ENCODE peak calls at places on chromosomes 3 and 15, in five cellular contexts. R is left ventricle myocardium inferior, F is astrocyte of the spinal cord, Q is OCI-LY7, K is fibroblast of mammary gland. S is an unnamed sample.

GRCh38 chr3:11136116-11136515 is 18.2 kb upstream of the HRH1 start:
- DNase-seq in R (no peak), F (peak), K (peak), Q (no peak), S (no peak)

GRCh38 chr3:62416109-62416508 is 42.8 kb upstream of the FEZF2 start:
- DNase-seq in Q (no peak), K (no peak), F (no peak), R (no peak), S (no peak)

GRCh38 chr3:114519415-114519814 is 225.6 kb downstream of the TIGIT start:
- DNase-seq in R (no peak), K (peak), Q (no peak), F (peak), S (peak)

GRCh38 chr3:195028877-195029606 is 241.9 kb downstream of the XXYLT1 start:
- DNase-seq in F (no peak), K (no peak), Q (no peak), R (peak), S (no peak)

GRCh38 chr3:101676765-101677435 is at the start of gene ZBTB11:
- DNase-seq in F (peak), K (peak), Q (peak), R (peak), S (peak)

GRCh38 chr3:62718515-62719320 is 156.5 kb downstream of the CADPS start:
- DNase-seq in R (no peak), F (peak), Q (no peak), K (peak), S (no peak)

GRCh38 chr15:25248583-25249235 is 190.1 kb downstream of the UBE3A start:
- DNase-seq in F (no peak), Q (no peak), R (peak), K (no peak), S (no peak)

GRCh38 chr3:169666501-169667379 is 3.2 kb upstream of the MECOM start:
- DNase-seq in R (no peak), F (peak), K (no peak), Q (no peak), S (no peak)

GRCh38 chr3:100407164-100407563 is 5.8 kb downstream of the LNP1 start:
- DNase-seq in F (no peak), Q (no peak), R (no peak), K (no peak), S (no peak)

GRCh38 chr3:100402150-100402706 is 889 bp downstream of the LNP1 start:
- DNase-seq in R (no peak), F (peak), Q (peak), K (peak), S (peak)

GRCh38 chr3:100401674-100402036 is 316 bp downstream of the LNP1 start:
- DNase-seq in F (no peak), K (peak), R (peak), Q (peak), S (peak)

GRCh38 chr3:100400782-100401673 is at the start of the genes LNP1 and TOMM70:
- DNase-seq in K (peak), F (peak), R (peak), Q (peak), S (peak)

DNA sequence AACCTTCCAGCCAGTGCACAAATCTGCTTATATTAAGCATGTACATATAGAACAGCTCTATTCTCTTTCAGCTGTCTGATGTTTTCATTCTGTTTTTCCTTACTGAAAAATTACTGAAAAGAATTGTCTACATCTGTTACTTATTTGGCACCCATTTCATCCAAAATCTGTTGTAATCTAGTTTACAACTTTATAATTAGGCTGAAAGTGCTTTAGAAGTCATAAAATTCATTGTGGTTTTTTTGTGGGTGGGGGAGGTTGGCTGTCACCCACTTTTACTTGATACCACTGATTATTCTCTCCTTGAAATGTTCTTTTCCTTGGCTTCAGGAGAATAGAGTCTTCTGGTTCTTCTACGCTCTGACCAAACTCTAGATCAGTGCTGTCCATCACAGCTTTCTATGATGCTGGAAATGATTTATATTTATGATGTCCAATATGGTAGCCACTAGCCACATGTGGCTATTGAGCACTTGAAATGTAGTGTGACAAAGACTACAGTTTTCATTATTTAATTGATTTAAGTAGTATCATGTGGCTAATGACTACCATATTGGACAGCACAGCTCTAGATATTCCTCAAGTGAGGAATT is 2.7 kb downstream of the LNP1 start:
- DNase-seq in Q (no peak), R (no peak), F (no peak), K (no peak), S (no peak)
- H3K4me3 ChIP-seq in Q (peak), R (peak), F (no peak), K (peak), S (peak)

GRCh38 chr3:126732281-126733060 is 28.4 kb downstream of the CHCHD6 start:
- DNase-seq in K (no peak), F (peak), R (no peak), Q (no peak), S (no peak)

GRCh38 chr3:126734324-126734723 is 30.3 kb downstream of the CHCHD6 start:
- DNase-seq in F (no peak), R (no peak), Q (no peak), K (no peak), S (no peak)

GRCh38 chr3:126742057-126742456 is 38.0 kb downstream of the CHCHD6 start:
- DNase-seq in K (no peak), Q (no peak), F (no peak), R (no peak), S (no peak)

GRCh38 chr3:126733061-126733430 is 29.0 kb downstream of the CHCHD6 start:
- DNase-seq in K (no peak), F (no peak), Q (no peak), R (no peak), S (no peak)

GRCh38 chr3:126737527-126737926 is 33.5 kb downstream of the CHCHD6 start:
- DNase-seq in F (no peak), K (no peak), Q (no peak), R (no peak), S (no peak)
- TF ChIP-seq CTCF in F (peak), K (peak), Q (peak), R (no peak), S (peak)

DNA sequence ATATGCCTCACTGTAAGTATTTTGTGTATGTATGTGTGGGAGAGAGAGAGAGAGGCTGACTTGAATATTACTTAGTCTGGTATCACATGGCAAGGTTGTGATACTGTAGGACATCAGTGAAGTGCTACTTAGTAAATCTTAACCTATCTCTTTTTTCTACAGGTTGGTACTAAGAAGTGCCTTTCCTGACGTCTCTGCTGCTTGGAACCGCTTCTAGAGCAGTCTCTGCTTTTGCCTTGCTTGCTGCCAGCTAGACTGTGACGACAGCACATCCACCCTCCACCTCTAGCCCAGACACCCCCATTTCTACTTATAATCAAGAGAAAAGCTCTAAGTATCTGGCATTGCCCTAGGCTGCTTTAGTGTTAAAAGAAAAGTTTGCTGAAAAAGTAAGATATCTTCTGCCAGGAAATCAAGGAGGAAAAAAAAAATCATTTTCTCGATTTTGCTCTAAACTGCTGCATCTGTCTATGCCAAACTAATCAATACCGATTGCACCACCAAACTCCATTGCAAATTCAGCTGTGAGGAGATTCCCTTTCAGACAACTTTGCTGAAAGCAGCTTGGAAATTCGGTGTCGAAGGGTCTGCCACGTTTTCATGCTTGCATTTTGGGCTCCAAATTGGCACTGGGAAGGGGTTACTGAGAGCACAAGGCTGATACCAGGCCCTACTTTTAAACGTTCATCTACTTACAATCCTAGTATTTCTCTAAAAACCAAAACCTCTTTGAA is 30.7 kb downstream of the MBNL1 start:
- DNase-seq in K (no peak), R (no peak), Q (peak), F (no peak), S (no peak)
- H3K4me3 ChIP-seq in K (peak), R (peak), Q (peak), F (no peak), S (peak)

GRCh38 chr15:22838292-22839042 is at the start of gene NIPA2:
- DNase-seq in F (peak), K (peak), Q (peak), R (peak), S (peak)
- TF ChIP-seq CTCF in F (no peak), K (no peak), Q (no peak), R (no peak), S (no peak)